ENCODE peak calls at places on chromosomes 11 and 22, in four cellular contexts. X is activated CD4-positive, CD25-positive, alpha-beta regulatory T cell; S is adrenal gland; O is stimulated activated CD4-positive, alpha-beta T cell treated with anti-CD3 and anti-CD28 coated beads, Interleukin-4, amount 100 ng/mL, for 48 hours. N is an unnamed sample.

GRCh38 chr11:103959279-103959930 is 77.0 kb upstream of the DDI1 start:
- DNase-seq in X (no peak), S (no peak), O (no peak), N (peak; percentile 10)

GRCh38 chr11:63672156-63672463 is 934 bp upstream of the ATL3 start:
- DNase-seq in S (no peak), O (no peak), X (no peak), N (no peak)

GRCh38 chr11:119356349-119357031 is 10.0 kb upstream of the MFRP start:
- DNase-seq in S (peak; percentile 91), X (peak; percentile 40), O (peak; percentile 70), N (peak; percentile 89)

GRCh38 chr11:1531418-1531817 is 40.7 kb downstream of the DUSP8 start:
- DNase-seq in O (no peak), S (peak; percentile 76), X (no peak), N (no peak)

GRCh38 chr22:25219948-25220442 is 556 bp downstream of the CRYBB2 start:
- DNase-seq in S (no peak), O (no peak), X (no peak), N (no peak)

GRCh38 chr11:1060410-1060809 is 14.3 kb upstream of the MUC2 start:
- DNase-seq in X (no peak), S (peak; percentile 4), O (no peak), N (no peak)

GRCh38 chr11:23138761-23139160 is 278.5 kb upstream of the CCDC179 start:
- DNase-seq in O (no peak), X (no peak), S (no peak), N (no peak)

GRCh38 chr11:35347921-35348331 is 71.4 kb downstream of the SLC1A2 start:
- DNase-seq in O (no peak), X (no peak), S (no peak), N (no peak)

GRCh38 chr11:32187106-32187505 is 96.2 kb downstream of the RCN1 start:
- DNase-seq in X (no peak), O (no peak), S (no peak), N (no peak)

GRCh38 chr11:66617148-66617814 is 851 bp downstream of the RBM14 start:
- DNase-seq in S (peak; percentile 82), X (no peak), O (no peak), N (no peak)

GRCh38 chr22:22156716-22157499 is 87.7 kb upstream of the VPREB1 start:
- DNase-seq in O (peak; percentile 62), X (no peak), S (peak; percentile 49), N (peak; percentile 61)

GRCh38 chr11:118304227-118304808 is at the start of gene CD3E:
- DNase-seq in X (peak; percentile 22), S (no peak), O (peak; percentile 61), N (no peak)

GRCh38 chr11:65793144-65793581 is 6.3 kb downstream of the OVOL1 start:
- DNase-seq in X (no peak), S (no peak), O (no peak), N (no peak)

GRCh38 chr11:69899957-69900821 is 81.0 kb upstream of the FGF3 start:
- DNase-seq in X (no peak), S (peak; percentile 95), O (no peak), N (no peak)

GRCh38 chr22:45483918-45484499 is 18.7 kb upstream of the FBLN1 start:
- DNase-seq in S (no peak), O (no peak), X (no peak), N (no peak)

GRCh38 chr11:10456519-10456918 is 1.5 kb downstream of the AMPD3 start:
- DNase-seq in O (no peak), X (no peak), S (no peak), N (no peak)